ENCODE peak calls at places on chromosomes 16 and 17, in six cellular contexts. One of them, this sample, is unnamed.

GRCh38 chr16:70418274-70418992 is 20.5 kb downstream of the ST3GAL2 start:
- DNase-seq in GM23248: no peak
- DNase-seq in astrocyte: no peak
- DNase-seq in K562: no peak
- DNase-seq in HepG2: no peak
- DNase-seq in neural progenitor cell: no peak
- DNase-seq in this sample: no peak

GRCh38 chr16:85473909-85474640 is 139.0 kb upstream of the GSE1 start:
- DNase-seq in GM23248: peak; percentile 63
- DNase-seq in astrocyte: no peak
- DNase-seq in K562: no peak
- DNase-seq in HepG2: no peak
- DNase-seq in neural progenitor cell: no peak
- DNase-seq in this sample: no peak

GRCh38 chr16:73853968-73854367 is 442.6 kb upstream of the PSMD7 start:
- DNase-seq in GM23248: no peak
- DNase-seq in astrocyte: no peak
- DNase-seq in K562: no peak
- DNase-seq in HepG2: no peak
- DNase-seq in neural progenitor cell: no peak
- DNase-seq in this sample: no peak

GRCh38 chr17:59406808-59407381 is 75.4 kb downstream of the YPEL2 start:
- DNase-seq in GM23248: no peak
- DNase-seq in astrocyte: peak; percentile 76
- DNase-seq in K562: no peak
- DNase-seq in HepG2: peak; percentile 20
- DNase-seq in neural progenitor cell: no peak
- DNase-seq in this sample: no peak

GRCh38 chr17:83179378-83179777 is 100.0 kb downstream of the METRNL start:
- DNase-seq in GM23248: no peak
- DNase-seq in astrocyte: no peak
- DNase-seq in K562: no peak
- DNase-seq in HepG2: no peak
- DNase-seq in neural progenitor cell: no peak
- DNase-seq in this sample: no peak

GRCh38 chr17:43014020-43014615 is 7.5 kb downstream of the IFI35 start:
- DNase-seq in GM23248: no peak
- DNase-seq in astrocyte: no peak
- DNase-seq in K562: no peak
- DNase-seq in HepG2: no peak
- DNase-seq in neural progenitor cell: no peak
- DNase-seq in this sample: no peak

GRCh38 chr17:34637548-34638525 is 58.5 kb downstream of the TMEM132E start:
- DNase-seq in GM23248: peak; percentile 85
- DNase-seq in astrocyte: peak; percentile 17
- DNase-seq in K562: peak; percentile 83
- DNase-seq in HepG2: peak; percentile 45
- DNase-seq in neural progenitor cell: peak; percentile 94
- DNase-seq in this sample: peak; percentile 14

GRCh38 chr17:1067282-1067956 is 70.5 kb downstream of the TIMM22 start:
- DNase-seq in GM23248: no peak
- DNase-seq in astrocyte: peak; percentile 84
- DNase-seq in K562: no peak
- DNase-seq in HepG2: peak; percentile 86
- DNase-seq in neural progenitor cell: no peak
- DNase-seq in this sample: no peak

GRCh38 chr17:42509409-42509808 is 26.6 kb upstream of the NAGLU start:
- DNase-seq in GM23248: no peak
- DNase-seq in astrocyte: no peak
- DNase-seq in K562: no peak
- DNase-seq in HepG2: no peak
- DNase-seq in neural progenitor cell: no peak
- DNase-seq in this sample: no peak

GRCh38 chr17:76558210-76559095 is 18.6 kb downstream of the PRCD start:
- DNase-seq in GM23248: peak; percentile 63
- DNase-seq in astrocyte: no peak
- DNase-seq in K562: no peak
- DNase-seq in HepG2: no peak
- DNase-seq in neural progenitor cell: peak; percentile 43
- DNase-seq in this sample: no peak

GRCh38 chr16:85126383-85126730 is 14.1 kb upstream of the CIBAR2 start:
- DNase-seq in GM23248: no peak
- DNase-seq in astrocyte: no peak
- DNase-seq in K562: no peak
- DNase-seq in HepG2: no peak
- DNase-seq in neural progenitor cell: no peak
- DNase-seq in this sample: no peak

GRCh38 chr16:9332574-9333148 is 241.2 kb downstream of the HAPSTR1 start:
- DNase-seq in GM23248: no peak
- DNase-seq in astrocyte: no peak
- DNase-seq in K562: no peak
- DNase-seq in HepG2: no peak
- DNase-seq in neural progenitor cell: no peak
- DNase-seq in this sample: no peak

GRCh38 chr17:73388578-73388905 is 76.7 kb upstream of the CDC42EP4 start:
- DNase-seq in GM23248: no peak
- DNase-seq in astrocyte: no peak
- DNase-seq in K562: no peak
- DNase-seq in HepG2: no peak
- DNase-seq in neural progenitor cell: no peak
- DNase-seq in this sample: no peak
- TF ChIP-seq EZH2 in GM23248: no peak
- TF ChIP-seq EZH2 in astrocyte: no peak
- TF ChIP-seq EZH2 in K562: no peak
- TF ChIP-seq EZH2 in HepG2: no peak
- TF ChIP-seq EZH2 in neural progenitor cell: no peak
- TF ChIP-seq EZH2 in this sample: no peak

GRCh38 chr17:28404812-28405570 is 1.0 kb downstream of the SLC46A1 start:
- DNase-seq in GM23248: peak; percentile 68
- DNase-seq in astrocyte: no peak
- DNase-seq in K562: no peak
- DNase-seq in HepG2: peak; percentile 84
- DNase-seq in neural progenitor cell: no peak
- DNase-seq in this sample: no peak
- H3K27ac ChIP-seq in GM23248: no peak overlapping the region
- H3K27ac ChIP-seq in astrocyte: no peak overlapping the region
- H3K27ac ChIP-seq in K562: no peak overlapping the region
- H3K27ac ChIP-seq in HepG2: peak overlapping the region; percentile 67
- H3K27ac ChIP-seq in neural progenitor cell: no peak overlapping the region
- H3K27ac ChIP-seq in this sample: no peak overlapping the region

GRCh38 chr17:35766489-35766877 is 5.8 kb downstream of the C17orf50 start:
- DNase-seq in GM23248: no peak
- DNase-seq in astrocyte: no peak
- DNase-seq in K562: no peak
- DNase-seq in HepG2: no peak
- DNase-seq in neural progenitor cell: no peak
- DNase-seq in this sample: no peak
- TF ChIP-seq EZH2 in GM23248: no peak
- TF ChIP-seq EZH2 in astrocyte: no peak
- TF ChIP-seq EZH2 in K562: no peak
- TF ChIP-seq EZH2 in HepG2: no peak
- TF ChIP-seq EZH2 in neural progenitor cell: no peak
- TF ChIP-seq EZH2 in this sample: no peak

GRCh38 chr17:17140590-17140980 is 65.5 kb downstream of the PLD6 start:
- DNase-seq in GM23248: peak; percentile 83
- DNase-seq in astrocyte: peak; percentile 65
- DNase-seq in K562: no peak
- DNase-seq in HepG2: no peak
- DNase-seq in neural progenitor cell: no peak
- DNase-seq in this sample: no peak
- H3K27ac ChIP-seq in GM23248: peak overlapping the region; percentile 43
- H3K27ac ChIP-seq in astrocyte: peak overlapping the region; percentile 31
- H3K27ac ChIP-seq in K562: no peak overlapping the region
- H3K27ac ChIP-seq in HepG2: no peak overlapping the region
- H3K27ac ChIP-seq in neural progenitor cell: no peak overlapping the region
- H3K27ac ChIP-seq in this sample: no peak overlapping the region

GRCh38 chr16:55655381-55655708 is 443 bp upstream of the SLC6A2 start:
- DNase-seq in GM23248: no peak
- DNase-seq in astrocyte: no peak
- DNase-seq in K562: no peak
- DNase-seq in HepG2: no peak
- DNase-seq in neural progenitor cell: no peak
- DNase-seq in this sample: no peak

GRCh38 chr16:55657616-55658015 is 1.8 kb downstream of the SLC6A2 start:
- DNase-seq in GM23248: no peak
- DNase-seq in astrocyte: no peak
- DNase-seq in K562: no peak
- DNase-seq in HepG2: no peak
- DNase-seq in neural progenitor cell: no peak
- DNase-seq in this sample: no peak

GRCh38 chr16:55660026-55660425 is 4.2 kb downstream of the SLC6A2 start:
- DNase-seq in GM23248: no peak
- DNase-seq in astrocyte: no peak
- DNase-seq in K562: no peak
- DNase-seq in HepG2: no peak
- DNase-seq in neural progenitor cell: no peak
- DNase-seq in this sample: no peak

GRCh38 chr16:55655709-55656694 is at the start of gene SLC6A2:
- DNase-seq in GM23248: peak; percentile 28
- DNase-seq in astrocyte: no peak
- DNase-seq in K562: no peak
- DNase-seq in HepG2: no peak
- DNase-seq in neural progenitor cell: peak; percentile 82
- DNase-seq in this sample: no peak

DNA sequence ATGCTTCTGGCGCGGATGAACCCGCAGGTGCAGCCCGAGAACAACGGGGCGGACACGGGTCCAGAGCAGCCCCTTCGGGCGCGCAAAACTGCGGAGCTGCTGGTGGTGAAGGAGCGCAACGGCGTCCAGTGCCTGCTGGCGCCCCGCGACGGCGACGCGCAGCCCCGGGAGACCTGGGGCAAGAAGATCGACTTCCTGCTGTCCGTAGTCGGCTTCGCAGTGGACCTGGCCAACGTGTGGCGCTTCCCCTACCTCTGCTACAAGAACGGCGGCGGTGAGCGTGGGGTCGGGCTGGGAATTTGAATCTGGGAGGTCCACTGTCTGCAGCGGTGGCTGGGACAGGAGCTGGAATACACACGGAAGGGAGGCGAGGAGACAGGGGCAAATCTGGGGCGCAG is 906 bp downstream of the SLC6A2 start:
- DNase-seq in GM23248: no peak
- DNase-seq in astrocyte: no peak
- DNase-seq in K562: no peak
- DNase-seq in HepG2: no peak
- DNase-seq in neural progenitor cell: no peak
- DNase-seq in this sample: no peak
- TF ChIP-seq EZH2 in GM23248: no peak
- TF ChIP-seq EZH2 in astrocyte: no peak
- TF ChIP-seq EZH2 in K562: no peak
- TF ChIP-seq EZH2 in HepG2: no peak
- TF ChIP-seq EZH2 in neural progenitor cell: peak; percentile 77
- TF ChIP-seq EZH2 in this sample: no peak

GRCh38 chr16:2692948-2693651 is 10.8 kb downstream of the KCTD5 start:
- DNase-seq in GM23248: no peak
- DNase-seq in astrocyte: peak; percentile 65
- DNase-seq in K562: no peak
- DNase-seq in HepG2: no peak
- DNase-seq in neural progenitor cell: peak; percentile 77
- DNase-seq in this sample: no peak

GRCh38 chr16:2689968-2690830 is 7.9 kb downstream of the KCTD5 start:
- DNase-seq in GM23248: no peak
- DNase-seq in astrocyte: peak; percentile 35
- DNase-seq in K562: no peak
- DNase-seq in HepG2: no peak
- DNase-seq in neural progenitor cell: no peak
- DNase-seq in this sample: no peak

GRCh38 chr16:2690852-2691251 is 8.5 kb downstream of the KCTD5 start:
- DNase-seq in GM23248: no peak
- DNase-seq in astrocyte: no peak
- DNase-seq in K562: no peak
- DNase-seq in HepG2: no peak
- DNase-seq in neural progenitor cell: no peak
- DNase-seq in this sample: no peak

GRCh38 chr16:2692251-2692947 is 10.1 kb downstream of the KCTD5 start:
- DNase-seq in GM23248: no peak
- DNase-seq in astrocyte: peak; percentile 14
- DNase-seq in K562: no peak
- DNase-seq in HepG2: no peak
- DNase-seq in neural progenitor cell: peak; percentile 9
- DNase-seq in this sample: no peak

GRCh38 chr16:2691491-2692248 is 9.3 kb downstream of the KCTD5 start:
- DNase-seq in GM23248: no peak
- DNase-seq in astrocyte: no peak
- DNase-seq in K562: no peak
- DNase-seq in HepG2: no peak
- DNase-seq in neural progenitor cell: no peak
- DNase-seq in this sample: no peak
- H3K27ac ChIP-seq in GM23248: no peak overlapping the region
- H3K27ac ChIP-seq in astrocyte: no peak overlapping the region
- H3K27ac ChIP-seq in K562: no peak overlapping the region
- H3K27ac ChIP-seq in HepG2: no peak overlapping the region
- H3K27ac ChIP-seq in neural progenitor cell: peak overlapping the region; percentile 46
- H3K27ac ChIP-seq in this sample: no peak overlapping the region

GRCh38 chr16:1021553-1022160 is 40.1 kb downstream of the SOX8 start:
- DNase-seq in GM23248: no peak
- DNase-seq in astrocyte: no peak
- DNase-seq in K562: no peak
- DNase-seq in HepG2: no peak
- DNase-seq in neural progenitor cell: no peak
- DNase-seq in this sample: no peak

GRCh38 chr16:1020591-1020990 is 39.0 kb downstream of the SOX8 start:
- DNase-seq in GM23248: no peak
- DNase-seq in astrocyte: no peak
- DNase-seq in K562: no peak
- DNase-seq in HepG2: no peak
- DNase-seq in neural progenitor cell: no peak
- DNase-seq in this sample: no peak

GRCh38 chr16:1019234-1019933 is 37.8 kb downstream of the SOX8 start:
- DNase-seq in GM23248: peak; percentile 92
- DNase-seq in astrocyte: no peak
- DNase-seq in K562: no peak
- DNase-seq in HepG2: no peak
- DNase-seq in neural progenitor cell: peak; percentile 92
- DNase-seq in this sample: no peak

GRCh38 chr16:1018447-1018846 is 36.9 kb downstream of the SOX8 start:
- DNase-seq in GM23248: no peak
- DNase-seq in astrocyte: no peak
- DNase-seq in K562: no peak
- DNase-seq in HepG2: no peak
- DNase-seq in neural progenitor cell: no peak
- DNase-seq in this sample: no peak

GRCh38 chr16:1019934-1020305 is 38.4 kb downstream of the SOX8 start:
- DNase-seq in GM23248: peak; percentile 60
- DNase-seq in astrocyte: no peak
- DNase-seq in K562: no peak
- DNase-seq in HepG2: no peak
- DNase-seq in neural progenitor cell: no peak
- DNase-seq in this sample: no peak
- TF ChIP-seq EZH2 in GM23248: no peak
- TF ChIP-seq EZH2 in astrocyte: no peak
- TF ChIP-seq EZH2 in K562: no peak
- TF ChIP-seq EZH2 in HepG2: no peak
- TF ChIP-seq EZH2 in neural progenitor cell: no peak
- TF ChIP-seq EZH2 in this sample: no peak